ENCODE peak calls at places on chromosome 3, in four cellular contexts. O, J, X and H are unnamed samples.

GRCh38 chr3:194851254-194851653 is 165.6 kb downstream of the FAM43A start:
- DNase-seq in O (no peak), J (no peak), X (no peak), H (no peak)

GRCh38 chr3:152444029-152444641 is 175.4 kb downstream of the MBNL1 start:
- DNase-seq in O (peak), J (peak), X (peak), H (peak)

GRCh38 chr3:72836923-72837322 is 11.3 kb downstream of the SHQ1 start:
- DNase-seq in O (no peak), J (no peak), X (no peak), H (no peak)

GRCh38 chr3:170440346-170440745 is 21.7 kb downstream of the CLDN11 start:
- DNase-seq in O (no peak), J (peak), X (no peak), H (no peak)

GRCh38 chr3:127337911-127338531 is 50.2 kb upstream of the PRR20G start:
- DNase-seq in O (no peak), J (no peak), X (no peak), H (peak)

GRCh38 chr3:15601399-15602145 is at the start of the genes BTD and HACL1:
- DNase-seq in O (peak), J (peak), X (no peak), H (peak)

GRCh38 chr3:84547971-84548970 is 410.5 kb upstream of the CADM2 start:
- DNase-seq in O (peak), J (peak), X (no peak), H (peak)

GRCh38 chr3:63976862-63977180 is 46.5 kb downstream of the PSMD6 start:
- DNase-seq in O (no peak), J (no peak), X (no peak), H (no peak)

GRCh38 chr3:194142156-194142910 is 6.4 kb downstream of the HES1 start:
- DNase-seq in O (no peak), J (no peak), X (peak), H (no peak)

GRCh38 chr3:63656791-63657190 is 4.3 kb downstream of the SNTN start:
- DNase-seq in O (no peak), J (peak), X (no peak), H (no peak)

GRCh38 chr3:41293169-41293681 is 93.9 kb downstream of the CTNNB1 start:
- DNase-seq in O (no peak), J (no peak), X (no peak), H (no peak)

GRCh38 chr3:63874769-63875168 is 11.1 kb downstream of the ATXN7 start:
- DNase-seq in O (no peak), J (no peak), X (no peak), H (no peak)

GRCh38 chr3:30945291-30945690 is 50.8 kb upstream of the GADL1 start:
- DNase-seq in O (no peak), J (peak), X (no peak), H (no peak)

GRCh38 chr3:159045279-159045678 is 243.4 kb downstream of the MFSD1 start:
- DNase-seq in O (no peak), J (no peak), X (peak), H (no peak)

GRCh38 chr3:151753846-151754245 is 20.1 kb downstream of the AADACL2 start:
- DNase-seq in O (no peak), J (peak), X (no peak), H (no peak)

GRCh38 chr3:42071720-42072582 is 19.2 kb upstream of the TRAK1 start:
- DNase-seq in O (peak), J (peak), X (peak), H (peak)

GRCh38 chr3:15556512-15556911 is 35.0 kb upstream of the COLQ start:
- DNase-seq in O (no peak), J (no peak), X (no peak), H (no peak)

GRCh38 chr3:169861871-169862270 is 7.9 kb downstream of the LRRC31 start:
- DNase-seq in O (no peak), J (no peak), X (no peak), H (no peak)

GRCh38 chr3:134134240-134134639 is 104.5 kb upstream of the SLCO2A1 start:
- DNase-seq in O (no peak), J (no peak), X (no peak), H (no peak)